ENCODE peak calls at places on chromosome 1, in five cellular contexts. Q is OCI-LY7, M is PC-3, L is GM23248, W is PC-9. Z is an unnamed sample.

GRCh38 chr1:169795687-169796086 is 980 bp upstream of the METTL18 start:
- DNase-seq in Q (peak), M (no peak), L (peak), W (no peak), Z (no peak)

GRCh38 chr1:59367269-59368006 is 70.5 kb downstream of the FGGY start:
- DNase-seq in Q (no peak), M (no peak), L (peak), W (peak), Z (peak)

GRCh38 chr1:5448486-5448885 is 543.7 kb downstream of the NPHP4 start:
- DNase-seq in Q (peak), M (no peak), L (no peak), W (no peak), Z (no peak)

GRCh38 chr1:227896710-227897655 is 50.7 kb downstream of the WNT9A start:
- DNase-seq in Q (no peak), M (no peak), L (no peak), W (no peak), Z (no peak)

GRCh38 chr1:56295949-56296929 is 283.1 kb downstream of the PLPP3 start:
- DNase-seq in Q (no peak), M (no peak), L (no peak), W (no peak), Z (no peak)

GRCh38 chr1:78284354-78284753 is 206.4 kb upstream of the PTGFR start:
- DNase-seq in Q (no peak), M (no peak), L (peak), W (no peak), Z (no peak)

GRCh38 chr1:245301162-245301580 is 146.4 kb downstream of the KIF26B start:
- DNase-seq in Q (no peak), M (no peak), L (peak), W (no peak), Z (peak)

GRCh38 chr1:92992066-92992465 is 30.8 kb upstream of the DIPK1A start:
- DNase-seq in Q (no peak), M (no peak), L (peak), W (no peak), Z (peak)

GRCh38 chr1:7149080-7149838 is 364.0 kb downstream of the CAMTA1 start:
- DNase-seq in Q (no peak), M (no peak), L (no peak), W (peak), Z (no peak)

GRCh38 chr1:55213885-55214213 is 1.3 kb downstream of the USP24 start:
- DNase-seq in Q (no peak), M (no peak), L (peak), W (no peak), Z (no peak)
- H2AFZ ChIP-seq in Q (peak), M (peak), L (peak), W (no peak), Z (no peak)

GRCh38 chr1:234009668-234010067 is 105.2 kb downstream of the SLC35F3 start:
- DNase-seq in Q (no peak), M (no peak), L (no peak), W (no peak), Z (no peak)

GRCh38 chr1:234007684-234008083 is 103.2 kb downstream of the SLC35F3 start:
- DNase-seq in Q (no peak), M (no peak), L (no peak), W (no peak), Z (no peak)

GRCh38 chr1:234000557-234001081 is 96.1 kb downstream of the SLC35F3 start:
- DNase-seq in Q (no peak), M (no peak), L (no peak), W (no peak), Z (no peak)

GRCh38 chr1:234001817-234002216 is 97.3 kb downstream of the SLC35F3 start:
- DNase-seq in Q (no peak), M (peak), L (no peak), W (no peak), Z (no peak)

DNA sequence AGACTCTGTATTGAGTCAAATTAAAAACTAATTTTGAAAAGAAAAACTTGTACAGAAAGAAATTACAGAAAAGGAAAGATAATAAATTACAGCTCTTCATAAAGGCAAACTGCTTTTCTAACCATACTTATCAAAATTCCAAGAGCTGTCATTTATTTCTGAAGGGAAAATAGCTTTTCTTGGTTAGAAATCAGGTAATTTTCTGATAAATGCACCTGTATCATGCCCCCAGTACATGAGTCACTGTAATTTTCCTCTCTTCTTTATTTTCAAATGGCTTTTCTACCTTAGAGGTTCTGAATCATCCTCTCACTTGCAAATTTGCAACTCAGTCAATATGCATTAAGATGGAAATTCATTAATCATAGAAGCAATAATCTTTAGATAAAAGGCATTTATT is 100.1 kb downstream of the SLC35F3 start:
- DNase-seq in Q (no peak), M (no peak), L (no peak), W (no peak), Z (no peak)
- H3K27ac ChIP-seq in Q (no peak), M (no peak), L (no peak), W (no peak), Z (no peak)

DNA sequence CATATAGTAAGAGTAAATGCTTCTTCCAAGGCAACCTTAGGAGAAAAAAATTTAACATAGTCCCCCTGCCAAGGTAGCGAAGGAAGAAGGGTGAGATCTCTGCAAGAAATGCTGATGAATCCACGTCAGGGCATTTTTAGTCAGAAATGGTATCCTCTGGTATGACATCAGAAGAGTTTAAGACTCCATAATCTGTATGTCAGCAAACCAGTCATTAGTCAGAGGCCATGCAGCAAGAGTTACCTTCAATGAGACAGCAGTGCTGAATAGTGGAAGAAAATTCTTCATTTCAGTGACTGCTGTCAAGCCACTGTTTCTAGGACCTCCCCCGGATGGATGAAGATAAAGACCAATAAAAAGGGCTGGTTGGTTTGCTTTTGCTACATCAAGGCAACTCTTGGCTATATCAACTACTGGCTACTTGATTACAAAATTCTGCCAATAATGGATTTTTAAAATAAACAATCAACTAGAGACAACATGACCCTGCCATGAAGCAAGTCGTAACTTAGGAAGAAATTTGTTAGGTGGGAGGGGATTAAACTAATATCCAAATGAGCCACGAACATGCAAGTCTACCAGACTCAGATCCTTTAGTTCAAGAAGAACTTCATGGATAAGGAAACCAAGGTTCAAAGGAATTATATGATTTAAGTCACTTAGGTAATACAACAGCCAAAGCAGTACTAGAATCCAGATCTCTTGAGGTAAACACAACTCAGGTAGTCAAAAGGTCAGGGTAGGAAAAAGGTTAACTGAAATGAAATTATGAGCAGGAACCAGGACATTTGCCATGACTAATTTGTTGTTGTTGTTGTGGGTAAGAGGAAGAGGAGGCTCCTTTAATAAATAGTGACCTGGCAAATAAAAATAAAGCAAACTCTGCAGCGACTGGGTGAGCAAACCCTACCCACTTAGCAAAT is 25.6 kb upstream of the GUCA2A start:
- DNase-seq in Q (no peak), M (no peak), L (no peak), W (no peak), Z (no peak)
- H2AFZ ChIP-seq in Q (no peak), M (no peak), L (no peak), W (no peak), Z (no peak)

DNA sequence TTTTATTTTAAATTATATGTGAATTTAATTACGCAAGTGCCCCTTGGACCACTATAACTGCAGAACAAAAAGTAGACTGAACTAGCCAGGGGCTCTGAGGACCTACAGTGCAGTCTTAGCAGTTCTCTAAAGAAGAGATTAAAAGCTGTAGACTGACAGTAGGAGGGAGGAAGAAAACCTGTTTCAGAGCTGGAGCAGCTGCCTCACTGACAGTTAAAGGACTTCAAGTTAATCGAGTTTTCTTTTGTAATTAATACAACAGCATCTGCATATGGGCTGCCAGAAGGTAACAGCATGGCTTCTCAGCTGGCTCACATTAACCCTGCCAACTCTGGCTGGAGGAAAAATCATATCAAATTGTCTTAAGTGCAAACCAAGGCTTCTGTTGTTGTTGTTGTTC is 19.9 kb downstream of the DSTYK start:
- DNase-seq in Q (no peak), M (no peak), L (no peak), W (no peak), Z (no peak)
- H3K27ac ChIP-seq in Q (no peak), M (no peak), L (peak), W (no peak), Z (no peak)

DNA sequence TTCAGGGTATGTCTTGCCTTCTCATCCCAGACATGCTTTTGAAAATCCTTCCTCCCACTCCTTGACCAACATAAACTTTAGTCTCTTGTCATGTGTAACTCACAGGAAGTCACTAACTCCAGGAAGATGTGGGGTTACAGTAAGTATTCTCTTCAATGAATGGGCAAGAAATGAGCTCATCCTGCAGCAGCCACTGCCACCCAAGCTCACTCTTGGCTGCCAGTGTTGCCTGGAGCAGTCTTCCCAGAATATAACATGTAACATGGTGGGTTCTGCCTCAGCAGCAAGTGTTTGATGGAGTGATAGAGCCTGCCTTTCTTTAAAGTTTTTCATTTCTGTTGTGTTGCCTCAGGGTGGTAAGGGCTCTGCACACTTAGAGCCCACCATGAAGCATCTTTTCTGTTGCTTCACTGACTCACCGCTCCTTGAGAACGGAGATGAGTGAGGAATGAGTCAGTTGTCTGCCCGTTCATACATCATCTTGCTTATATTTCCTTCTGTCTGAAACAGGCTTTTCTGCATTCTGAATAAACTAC is 187.0 kb downstream of the TPR start:
- DNase-seq in Q (no peak), M (peak), L (peak), W (peak), Z (peak)
- H2AFZ ChIP-seq in Q (no peak), M (peak), L (peak), W (peak), Z (peak)

GRCh38 chr1:239785576-239785975 is 306.1 kb upstream of the FMN2 start:
- DNase-seq in Q (no peak), M (no peak), L (no peak), W (no peak), Z (no peak)

GRCh38 chr1:239786464-239786863 is 305.2 kb upstream of the FMN2 start:
- DNase-seq in Q (no peak), M (no peak), L (no peak), W (no peak), Z (no peak)

DNA sequence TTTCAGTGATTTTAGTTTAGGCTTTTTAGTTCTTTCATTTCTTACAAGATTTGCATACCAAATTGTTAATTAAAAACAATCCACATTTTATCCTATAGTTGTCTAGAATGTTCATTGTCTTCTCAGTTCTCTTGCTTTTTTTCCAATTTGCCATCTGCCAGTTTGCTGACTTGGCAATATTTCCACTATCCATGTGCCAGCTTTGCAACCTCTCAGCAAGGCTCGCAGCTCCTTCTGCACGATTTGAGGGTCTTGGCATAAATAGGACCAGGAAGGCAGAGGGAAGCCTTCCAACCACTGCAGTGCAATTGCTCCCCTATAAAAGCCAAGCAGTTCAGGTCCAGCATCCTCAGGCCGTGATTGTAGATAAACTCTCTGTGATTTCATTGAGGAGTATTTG is 306.8 kb upstream of the FMN2 start:
- DNase-seq in Q (no peak), M (no peak), L (no peak), W (no peak), Z (no peak)
- H3K27ac ChIP-seq in Q (no peak), M (no peak), L (no peak), W (no peak), Z (no peak)